ENCODE peak calls at places on chromosomes 5 and 9, in nine cellular contexts. E, R, J, L, D, Z, H, U and X are unnamed samples.

GRCh38 chr5:96146675-96147074 is 185.0 kb upstream of the ELL2 start:
- DNase-seq in D (peak), L (peak), Z (no peak), E (no peak), U (no peak), H (no peak), J (no peak), R (no peak), X (no peak)

GRCh38 chr5:90337449-90338052 is 72.0 kb downstream of the CETN3 start:
- DNase-seq in E (no peak), L (peak), U (no peak), J (no peak), D (no peak), H (no peak), R (no peak), Z (no peak), X (no peak)

GRCh38 chr5:87803352-87803751 is 390.6 kb upstream of the CCNH start:
- DNase-seq in R (no peak), L (no peak), U (no peak), Z (no peak), D (no peak), E (no peak), J (no peak), H (no peak), X (no peak)

GRCh38 chr9:10855847-10856246 is 243.0 kb upstream of the PTPRD start:
- DNase-seq in J (peak), H (no peak), L (peak), U (no peak), R (no peak), D (peak), Z (peak), E (no peak), X (no peak)

GRCh38 chr5:522899-523657 is 1.2 kb downstream of the SLC9A3 start:
- DNase-seq in D (no peak), L (no peak), E (no peak), R (no peak), Z (peak), U (peak), J (no peak), H (no peak), X (no peak)

GRCh38 chr5:89064054-89064453 is 181.1 kb upstream of the MEF2C start:
- DNase-seq in J (no peak), E (no peak), L (no peak), R (no peak), U (no peak), H (no peak), D (no peak), Z (no peak), X (no peak)

GRCh38 chr5:122154910-122155309 is 25.6 kb downstream of the ZNF474 start:
- DNase-seq in D (no peak), R (no peak), U (no peak), Z (no peak), E (no peak), L (no peak), H (no peak), J (no peak), X (no peak)

GRCh38 chr9:96524045-96524444 is 74.1 kb downstream of the HABP4 start:
- DNase-seq in R (no peak), J (no peak), E (no peak), L (no peak), Z (no peak), U (no peak), D (no peak), H (no peak), X (no peak)

GRCh38 chr9:137107982-137108381 is 6.6 kb downstream of the DPP7 start:
- DNase-seq in Z (no peak), R (no peak), E (no peak), U (no peak), J (peak), H (no peak), D (no peak), L (no peak), X (no peak)

GRCh38 chr9:74404620-74405019 is 92.5 kb upstream of the RORB start:
- DNase-seq in H (no peak), R (no peak), E (no peak), J (no peak), L (no peak), D (no peak), U (no peak), Z (no peak), X (no peak)

GRCh38 chr9:128787583-128788156 is 617 bp downstream of the TBC1D13 start:
- DNase-seq in H (no peak), R (no peak), E (no peak), D (peak), J (no peak), L (no peak), U (no peak), Z (no peak), X (no peak)

GRCh38 chr5:125153231-125153630 is 406.8 kb upstream of the ZNF608 start:
- DNase-seq in Z (no peak), H (no peak), E (no peak), U (no peak), R (no peak), D (no peak), J (no peak), L (no peak), X (no peak)

GRCh38 chr9:95505676-95506437 is 10.9 kb downstream of the PTCH1 start:
- DNase-seq in H (no peak), L (peak), Z (peak), J (peak), U (peak), D (no peak), R (no peak), E (no peak), X (peak)

GRCh38 chr5:132961887-132962286 is 1.5 kb downstream of the AFF4 start:
- DNase-seq in R (no peak), D (peak), U (no peak), J (no peak), H (no peak), Z (no peak), L (no peak), E (no peak), X (no peak)

GRCh38 chr5:148632978-148633377 is 21.3 kb downstream of the HTR4 start:
- DNase-seq in R (no peak), U (no peak), J (no peak), E (no peak), Z (no peak), L (no peak), H (no peak), D (no peak), X (no peak)

GRCh38 chr5:95878417-95879323 is 56.1 kb upstream of the GLRX start:
- DNase-seq in E (no peak), D (no peak), H (peak), U (no peak), R (no peak), J (no peak), Z (no peak), L (no peak), X (no peak)